ENCODE peak calls at places on chromosome 7, in eight cellular contexts. E is esophagus squamous epithelium, U is heart right ventricle, Z is stomach, T is aorta, A is IMR-90, W is right cardiac atrium, Q is lower lobe of right lung. G is an unnamed sample.

GRCh38 chr7:150803161-150803860 is 2.7 kb downstream of the TMEM176A start:
- DNase-seq in Z (no peak), Q (no peak), U (no peak), A (no peak), E (no peak), W (peak; percentile 59), T (no peak), G (no peak)

GRCh38 chr7:105972276-105972675 is 9.2 kb downstream of the CDHR3 start:
- DNase-seq in W (no peak), Q (no peak), E (no peak), T (no peak), U (no peak), A (no peak), Z (no peak), G (no peak)

GRCh38 chr7:1181591-1181990 is 21.6 kb upstream of the ZFAND2A start:
- DNase-seq in A (no peak), E (no peak), T (no peak), Q (no peak), W (no peak), Z (no peak), U (no peak), G (no peak)

GRCh38 chr7:37663693-37664092 is 19.9 kb upstream of the GPR141 start:
- DNase-seq in Q (peak; percentile 52), U (no peak), W (no peak), E (no peak), Z (no peak), T (no peak), A (no peak), G (no peak)

GRCh38 chr7:41855798-41856197 is 152.9 kb upstream of the INHBA start:
- DNase-seq in U (no peak), Q (no peak), T (no peak), W (no peak), Z (no peak), E (no peak), A (peak; percentile 43), G (no peak)

GRCh38 chr7:2086229-2086628 is 146.5 kb downstream of the MAD1L1 start:
- DNase-seq in T (no peak), W (no peak), A (no peak), Q (no peak), Z (no peak), E (no peak), U (peak; percentile 42), G (no peak)

GRCh38 chr7:55026086-55026790 is 7.4 kb downstream of the EGFR start:
- DNase-seq in E (no peak), U (no peak), W (no peak), A (no peak), T (no peak), Q (no peak), Z (no peak), G (no peak)

GRCh38 chr7:116583653-116584052 is 58.8 kb downstream of the CAV1 start:
- DNase-seq in A (no peak), E (no peak), U (no peak), W (no peak), T (no peak), Z (no peak), Q (no peak), G (no peak)

GRCh38 chr7:519429-519973 is at the start of gene PDGFA:
- DNase-seq in Q (no peak), A (peak; percentile 39), W (peak; percentile 64), U (no peak), T (no peak), E (no peak), Z (peak; percentile 68), G (no peak)

GRCh38 chr7:14242186-14242585 is 252.7 kb upstream of the ETV1 start:
- DNase-seq in Z (no peak), T (no peak), E (no peak), W (no peak), Q (no peak), U (no peak), A (no peak), G (no peak)

GRCh38 chr7:5420108-5420840 is 3.4 kb downstream of the TNRC18 start:
- DNase-seq in U (no peak), E (no peak), Z (peak; percentile 45), Q (peak; percentile 61), A (no peak), W (no peak), T (peak; percentile 84), G (no peak)

GRCh38 chr7:151125459-151125834 is 39.2 kb downstream of the AGAP3 start:
- DNase-seq in T (no peak), W (peak; percentile 61), U (peak; percentile 50), Q (peak; percentile 51), A (no peak), E (no peak), Z (peak; percentile 45), G (no peak)

GRCh38 chr7:22667562-22668239 is 59.3 kb upstream of the IL6 start:
- DNase-seq in U (no peak), A (peak; percentile 95), E (no peak), Q (no peak), Z (no peak), T (no peak), W (no peak), G (no peak)

GRCh38 chr7:152462995-152463713 is 27.4 kb upstream of the KMT2C start:
- DNase-seq in Q (no peak), Z (no peak), T (no peak), A (peak; percentile 55), W (no peak), U (peak; percentile 32), E (no peak), G (no peak)

GRCh38 chr7:112770051-112770450 is 20.1 kb downstream of the TMEM168 start:
- DNase-seq in Z (no peak), Q (no peak), E (no peak), T (no peak), W (no peak), U (no peak), A (no peak), G (no peak)

GRCh38 chr7:130486963-130487324 is 4.9 kb upstream of the MEST start:
- DNase-seq in Q (no peak), T (no peak), E (no peak), A (no peak), U (no peak), W (no peak), Z (no peak), G (no peak)

GRCh38 chr7:155984609-155985405 is 172.5 kb upstream of the SHH start:
- DNase-seq in A (no peak), U (no peak), Q (no peak), W (no peak), T (no peak), E (no peak), Z (peak; percentile 13), G (no peak)

GRCh38 chr7:112495820-112496462 is 15.2 kb downstream of the LSMEM1 start:
- DNase-seq in A (peak; percentile 64), Q (no peak), U (peak; percentile 52), T (no peak), E (no peak), W (peak; percentile 41), Z (peak; percentile 67), G (no peak)

GRCh38 chr7:154861589-154861988 is 141.3 kb downstream of the PAXIP1 start:
- DNase-seq in Q (no peak), W (no peak), E (no peak), U (no peak), A (no peak), T (no peak), Z (no peak), G (no peak)

GRCh38 chr7:154862153-154862791 is 140.7 kb downstream of the PAXIP1 start:
- DNase-seq in U (no peak), E (no peak), Z (no peak), Q (no peak), T (no peak), A (no peak), W (no peak), G (no peak)

GRCh38 chr7:154858836-154859537 is 143.9 kb downstream of the PAXIP1 start:
- DNase-seq in W (no peak), A (no peak), T (no peak), Q (no peak), U (no peak), E (no peak), Z (no peak), G (no peak)

GRCh38 chr7:154859747-154860620 is 142.9 kb downstream of the PAXIP1 start:
- DNase-seq in A (no peak), Z (no peak), U (no peak), T (no peak), E (no peak), Q (no peak), W (no peak), G (no peak)

DNA sequence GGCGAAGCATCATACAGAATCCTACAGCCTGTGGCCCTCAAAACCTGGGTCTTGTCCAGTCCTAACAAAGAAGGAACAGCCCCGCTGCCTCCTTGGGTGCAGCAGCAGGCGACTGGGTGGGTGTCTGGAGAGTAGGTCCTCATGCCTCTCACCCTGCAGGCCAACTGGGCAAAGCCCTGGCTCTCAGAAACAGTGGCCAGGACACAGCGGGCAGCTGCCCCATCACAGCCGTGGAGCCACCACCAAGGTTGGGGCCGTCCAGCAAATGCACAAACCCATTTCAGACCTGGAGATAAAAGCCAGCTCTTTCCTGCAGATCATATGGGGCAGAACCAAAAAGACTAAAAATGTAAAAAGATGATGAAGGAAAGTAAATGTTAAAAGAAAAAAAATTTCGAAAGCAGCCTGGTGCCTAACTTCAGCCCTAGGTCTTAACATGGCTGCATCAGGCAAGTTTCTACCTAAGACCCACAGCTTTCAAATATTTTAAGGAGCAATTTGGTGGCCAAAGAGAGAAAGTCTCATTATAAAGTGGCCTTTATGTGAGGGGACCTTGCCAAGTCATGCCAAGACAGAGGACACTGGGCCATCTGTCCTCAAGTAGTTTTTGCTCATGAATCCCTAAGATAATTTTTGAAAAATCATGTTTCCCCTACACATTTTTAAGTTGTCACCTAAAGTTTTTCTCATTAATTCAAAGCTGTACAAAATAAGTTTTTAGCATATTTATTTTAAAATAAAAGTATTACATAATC is 142.1 kb downstream of the PAXIP1 start:
- DNase-seq in Q (no peak), Z (no peak), W (no peak), U (no peak), T (no peak), A (no peak), E (no peak), G (no peak)
- H3K9me3 ChIP-seq in Q (no peaks in the 10 kb centered on the region), Z (no peaks in the 10 kb centered on the region), W (no peaks in the 10 kb centered on the region), U (no peaks in the 10 kb centered on the region), T (no peaks in the 10 kb centered on the region), A (peaks cover 43% of the 10 kb centered on the region), E (no peaks in the 10 kb centered on the region), G (no peaks in the 10 kb centered on the region)

DNA sequence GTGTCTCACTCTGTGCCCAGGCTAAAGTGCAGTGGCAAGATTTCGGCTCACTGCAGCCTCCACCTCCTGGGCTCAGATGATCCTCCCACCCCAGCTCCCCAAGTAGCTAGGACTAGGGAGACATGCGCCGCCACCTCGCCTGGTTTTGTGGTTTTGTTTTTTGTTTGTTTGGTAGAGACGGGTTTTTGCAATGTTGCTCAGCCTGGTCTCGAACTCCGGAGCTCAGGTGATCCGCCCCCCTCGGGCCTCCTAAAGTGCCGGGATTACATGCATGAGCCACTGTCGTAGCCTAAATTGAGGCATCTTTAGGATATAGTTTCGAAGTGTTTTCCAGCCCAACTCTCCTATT is 781 bp downstream of the ZNF727 start:
- DNase-seq in Q (no peak), W (no peak), E (no peak), U (no peak), A (no peak), Z (no peak), T (no peak), G (no peak)
- H3K9me3 ChIP-seq in Q (peaks cover 4% of the 10 kb centered on the region), W (peaks cover 3% of the 10 kb centered on the region), E (peaks cover 18% of the 10 kb centered on the region), U (no peaks in the 10 kb centered on the region), A (peaks cover 31% of the 10 kb centered on the region), Z (peaks cover 87% of the 10 kb centered on the region), T (no peaks in the 10 kb centered on the region), G (no peaks in the 10 kb centered on the region)

GRCh38 chr7:99551767-99552463 is at the start of gene FAM200A:
- DNase-seq in E (no peak), Q (peak; percentile 92), T (peak; percentile 97), U (peak; percentile 92), A (peak; percentile 95), Z (peak; percentile 87), W (peak; percentile 92), G (peak; percentile 65)
- H3K9me3 ChIP-seq in E (no peaks in the 10 kb centered on the region), Q (no peaks in the 10 kb centered on the region), T (no peaks in the 10 kb centered on the region), U (no peaks in the 10 kb centered on the region), A (peaks cover 5% of the 10 kb centered on the region), Z (peaks cover 4% of the 10 kb centered on the region), W (no peaks in the 10 kb centered on the region), G (no peaks in the 10 kb centered on the region)

GRCh38 chr7:126398851-126399529 is 853.8 kb downstream of the GRM8 start:
- DNase-seq in U (peak; percentile 38), W (no peak), Q (no peak), Z (no peak), T (no peak), A (no peak), E (no peak), G (no peak)
- H3K9me3 ChIP-seq in U (no peaks in the 10 kb centered on the region), W (no peaks in the 10 kb centered on the region), Q (no peaks in the 10 kb centered on the region), Z (peaks cover 4% of the 10 kb centered on the region), T (no peaks in the 10 kb centered on the region), A (peaks cover 2% of the 10 kb centered on the region), E (no peaks in the 10 kb centered on the region), G (no peaks in the 10 kb centered on the region)

G was measured in T-helper 17 cell.